ENCODE peak calls at places on chromosomes 6 and 20, in seven cellular contexts. D is CD4-positive, alpha-beta T cell; X is body of pancreas; S is A172; R is ELR; F is breast epithelium; B is DMS79. A is an unnamed sample.

GRCh38 chr20:50728981-50729874 is 2.2 kb upstream of the PARD6B start:
- DNase-seq in D (no peak), X (peak; percentile 39), S (no peak), R (peak; percentile 53), F (no peak), B (no peak), A (no peak)

GRCh38 chr6:42249279-42249678 is 31.6 kb upstream of the MRPS10 start:
- DNase-seq in D (no peak), X (no peak), S (no peak), R (no peak), F (no peak), B (no peak), A (no peak)

GRCh38 chr20:45419188-45420091 is 3.5 kb downstream of the PIGT start:
- DNase-seq in D (no peak), X (peak; percentile 83), S (peak; percentile 99), R (peak; percentile 99), F (peak; percentile 85), B (no peak), A (no peak)

GRCh38 chr6:131519670-131520436 is 53.2 kb upstream of the ARG1 start:
- DNase-seq in D (peak; percentile 18), X (peak; percentile 45), S (peak; percentile 23), R (peak; percentile 69), F (no peak), B (no peak), A (no peak)

GRCh38 chr20:4050581-4050980 is 35.2 kb upstream of the RNF24 start:
- DNase-seq in D (no peak), X (no peak), S (no peak), R (no peak), F (no peak), B (no peak), A (no peak)

GRCh38 chr20:35664544-35665206 is at the start of the genes CPNE1 and RBM12:
- DNase-seq in D (peak; percentile 91), X (peak; percentile 93), S (peak; percentile 91), R (peak; percentile 97), F (peak; percentile 94), B (peak; percentile 84), A (peak; percentile 51)

GRCh38 chr6:36110863-36111262 is 19.4 kb upstream of the MAPK13 start:
- DNase-seq in D (no peak), X (no peak), S (no peak), R (no peak), F (no peak), B (no peak), A (no peak)

GRCh38 chr6:35259946-35260626 is 551 bp downstream of the ZNF76 start:
- DNase-seq in D (peak; percentile 79), X (peak; percentile 80), S (peak; percentile 49), R (peak; percentile 68), F (peak; percentile 61), B (peak; percentile 50), A (peak; percentile 61)

GRCh38 chr6:43186706-43187105 is 4.7 kb downstream of the CUL9 start:
- DNase-seq in D (no peak), X (no peak), S (no peak), R (no peak), F (no peak), B (no peak), A (no peak)

GRCh38 chr20:61860588-61860987 is 205.1 kb downstream of the TAF4 start:
- DNase-seq in D (no peak), X (no peak), S (no peak), R (no peak), F (no peak), B (no peak), A (no peak)

GRCh38 chr6:582370-582769 is 74.5 kb downstream of the HUS1B start:
- DNase-seq in D (no peak), X (no peak), S (no peak), R (peak; percentile 10), F (no peak), B (no peak), A (no peak)